ENCODE peak calls at places on chromosomes 3 and 15, in four cellular contexts. I, G, V and C are unnamed samples.

GRCh38 chr3:113832477-113833164 is 6.0 kb upstream of the GRAMD1C start:
- DNase-seq in I (no peak), G (no peak), V (peak; percentile 9), C (no peak)

GRCh38 chr3:141368062-141368924 is at the start of gene ZBTB38:
- DNase-seq in I (peak; percentile 95), G (peak; percentile 91), V (peak; percentile 90), C (no peak)

GRCh38 chr15:90219421-90220141 is 14.2 kb downstream of the CIB1 start:
- DNase-seq in I (no peak), G (peak; percentile 81), V (peak; percentile 76), C (peak; percentile 69)

GRCh38 chr15:80480909-80481308 is 76.7 kb downstream of the ARNT2 start:
- DNase-seq in I (no peak), G (no peak), V (no peak), C (no peak)

GRCh38 chr3:154954750-154955149 is 125.4 kb upstream of the MME start:
- DNase-seq in I (peak; percentile 51), G (peak; percentile 22), V (peak; percentile 32), C (peak; percentile 77)

GRCh38 chr15:64247535-64247905 is 84.7 kb upstream of the PPIB start:
- DNase-seq in I (no peak), G (no peak), V (no peak), C (no peak)

GRCh38 chr15:64851503-64851840 is 9.8 kb downstream of the PLEKHO2 start:
- DNase-seq in I (no peak), G (no peak), V (peak; percentile 32), C (no peak)

GRCh38 chr3:138348107-138348949 is at the start of gene MRAS:
- DNase-seq in I (peak; percentile 57), G (peak; percentile 73), V (peak; percentile 93), C (no peak)

GRCh38 chr3:33980252-33980651 is 181.8 kb downstream of the PDCD6IP start:
- DNase-seq in I (peak; percentile 8), G (no peak), V (peak; percentile 51), C (peak; percentile 42)

GRCh38 chr15:51735611-51736010 is 1.8 kb downstream of the LYSMD2 start:
- DNase-seq in I (no peak), G (no peak), V (no peak), C (no peak)

GRCh38 chr15:64774556-64775523 is 549 bp downstream of the RBPMS2 start:
- DNase-seq in I (no peak), G (peak; percentile 49), V (peak; percentile 76), C (no peak)

GRCh38 chr3:27353221-27353620 is 16.0 kb downstream of the NEK10 start:
- DNase-seq in I (no peak), G (no peak), V (no peak), C (no peak)

GRCh38 chr3:146164071-146164470 is 3.1 kb upstream of the PLOD2 start:
- DNase-seq in I (no peak), G (no peak), V (no peak), C (no peak)

GRCh38 chr15:68256675-68257450 is 20.7 kb upstream of the FEM1B start:
- DNase-seq in I (no peak), G (no peak), V (peak; percentile 94), C (peak; percentile 52)

GRCh38 chr3:53092942-53093341 is 37.3 kb downstream of the RFT1 start:
- DNase-seq in I (no peak), G (no peak), V (no peak), C (no peak)

GRCh38 chr3:41464401-41464800 is 265.1 kb downstream of the CTNNB1 start:
- DNase-seq in I (no peak), G (no peak), V (no peak), C (no peak)

GRCh38 chr3:39882111-39882510 is 72.7 kb downstream of the MYRIP start:
- DNase-seq in I (no peak), G (no peak), V (no peak), C (no peak)

DNA sequence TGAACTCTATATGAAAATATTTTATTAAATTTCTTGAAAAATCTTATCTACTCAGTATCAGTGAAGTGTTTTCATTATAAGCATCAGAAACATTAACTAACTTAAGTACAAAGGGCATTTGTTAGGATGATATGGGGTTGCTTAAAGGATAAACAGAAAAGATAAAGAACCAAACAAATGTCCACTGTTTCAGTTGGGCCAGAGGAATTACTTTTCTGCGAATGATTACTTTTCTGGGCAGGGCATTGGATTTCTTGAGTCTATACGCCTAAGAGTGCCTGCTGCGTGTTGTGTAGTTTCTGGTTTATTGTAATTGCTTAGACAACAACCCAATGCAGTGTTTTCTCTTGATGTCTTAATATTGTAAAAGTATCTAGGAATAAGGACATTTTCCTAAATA is 52.8 kb downstream of the NEO1 start:
- DNase-seq in I (no peak), G (no peak), V (no peak), C (no peak)
- H4K20me1 ChIP-seq in I (no peaks in the 10 kb centered on the region), G (no peaks in the 10 kb centered on the region), V (peaks cover 54% of the 10 kb centered on the region), C (no peaks in the 10 kb centered on the region)

GRCh38 chr3:23241256-23241655 is 38.1 kb downstream of the UBE2E2 start:
- DNase-seq in I (no peak), G (no peak), V (peak; percentile 19), C (no peak)
- H3K79me2 ChIP-seq in I (peaks cover 4% of the 10 kb centered on the region), G (no peaks in the 10 kb centered on the region), V (peaks cover 82% of the 10 kb centered on the region), C (peaks cover 73% of the 10 kb centered on the region)

GRCh38 chr3:127855246-127855645 is 32.9 kb upstream of the MGLL start:
- DNase-seq in I (no peak), G (no peak), V (no peak), C (no peak)

GRCh38 chr3:127859706-127860105 is 37.4 kb upstream of the MGLL start:
- DNase-seq in I (no peak), G (no peak), V (no peak), C (no peak)

GRCh38 chr3:127856801-127857200 is 34.5 kb upstream of the MGLL start:
- DNase-seq in I (no peak), G (no peak), V (no peak), C (no peak)

GRCh38 chr3:127858477-127858876 is 36.2 kb upstream of the MGLL start:
- DNase-seq in I (no peak), G (no peak), V (no peak), C (no peak)

DNA sequence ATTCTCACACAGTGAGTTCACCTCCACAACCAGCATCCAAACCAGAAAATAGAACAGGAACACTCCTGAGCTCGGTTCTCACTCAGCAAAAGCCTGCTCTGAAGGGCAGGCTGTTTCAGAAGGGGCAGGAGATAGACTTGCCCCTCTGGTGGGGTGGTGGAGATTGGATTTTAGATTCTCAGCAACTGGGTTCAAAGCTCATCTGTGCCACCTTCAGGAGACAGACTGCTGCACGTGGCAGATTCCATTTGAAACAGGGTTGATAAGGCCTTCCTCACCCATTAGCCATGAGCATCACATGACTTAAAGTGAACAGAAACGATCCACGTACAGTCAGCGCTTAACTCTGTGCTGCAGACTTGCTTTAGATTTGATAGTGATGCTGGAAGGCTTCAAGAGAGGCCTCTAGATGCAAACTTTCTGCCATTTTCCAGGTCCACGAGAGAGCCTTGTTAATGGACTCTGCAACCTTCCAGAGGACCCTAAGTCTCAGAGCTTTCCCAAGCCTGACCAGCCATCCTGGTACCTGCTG is 35.0 kb upstream of the MGLL start:
- DNase-seq in I (no peak), G (no peak), V (no peak), C (peak; percentile 29)
- TF ChIP-seq CTCF in I (peak; percentile 26), G (no peak), V (peak; percentile 13), C (peak; percentile 43)

DNA sequence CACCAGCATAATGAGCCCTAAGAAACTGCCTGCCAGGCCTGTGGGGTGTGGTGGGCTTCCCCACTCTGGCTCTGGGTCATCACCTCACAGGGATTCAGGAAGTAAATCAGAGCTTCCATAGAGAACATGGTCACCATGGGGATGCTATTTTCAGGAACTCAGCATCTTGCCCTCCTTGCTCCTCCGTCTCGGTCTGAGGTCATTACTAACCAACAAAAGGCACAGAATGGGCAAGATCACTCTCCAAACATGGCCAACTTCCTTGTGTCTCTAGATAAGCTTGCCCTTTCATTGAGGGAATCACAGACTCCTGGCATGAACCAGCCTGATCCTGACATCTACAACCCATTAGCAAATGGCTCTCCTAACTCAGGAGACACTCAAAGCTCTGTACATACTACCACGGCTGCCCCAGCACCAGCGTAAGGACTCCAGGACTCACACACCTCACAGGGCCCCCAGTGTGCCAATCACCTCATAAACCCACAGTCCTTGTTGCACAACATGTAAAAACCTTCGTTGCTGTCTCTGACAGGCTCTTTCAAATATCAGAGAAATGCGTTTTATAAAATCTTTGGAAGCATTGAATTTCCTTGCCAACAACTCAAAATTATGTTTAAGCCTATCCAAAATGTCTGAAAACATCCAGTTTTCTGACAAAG is 7.4 kb downstream of the FYCO1 start:
- DNase-seq in I (no peak), G (no peak), V (no peak), C (no peak)
- H4K20me1 ChIP-seq in I (no peaks in the 10 kb centered on the region), G (peaks cover 27% of the 10 kb centered on the region), V (peaks cover 53% of the 10 kb centered on the region), C (no peaks in the 10 kb centered on the region)

GRCh38 chr15:56732881-56733130 is 503 bp downstream of the ZNF280D start:
- DNase-seq in I (peak; percentile 15), G (no peak), V (no peak), C (no peak)
- H3K79me2 ChIP-seq in I (peaks cover 50% of the 10 kb centered on the region), G (peaks cover 48% of the 10 kb centered on the region), V (no peaks in the 10 kb centered on the region), C (peaks cover 44% of the 10 kb centered on the region)

GRCh38 chr15:73244333-73244732 is 124.4 kb downstream of the HCN4 start:
- DNase-seq in I (peak; percentile 22), G (peak; percentile 28), V (peak; percentile 58), C (peak; percentile 27)
- TF ChIP-seq CTCF in I (peak; percentile 19), G (peak; percentile 49), V (peak; percentile 57), C (peak; percentile 71)

DNA sequence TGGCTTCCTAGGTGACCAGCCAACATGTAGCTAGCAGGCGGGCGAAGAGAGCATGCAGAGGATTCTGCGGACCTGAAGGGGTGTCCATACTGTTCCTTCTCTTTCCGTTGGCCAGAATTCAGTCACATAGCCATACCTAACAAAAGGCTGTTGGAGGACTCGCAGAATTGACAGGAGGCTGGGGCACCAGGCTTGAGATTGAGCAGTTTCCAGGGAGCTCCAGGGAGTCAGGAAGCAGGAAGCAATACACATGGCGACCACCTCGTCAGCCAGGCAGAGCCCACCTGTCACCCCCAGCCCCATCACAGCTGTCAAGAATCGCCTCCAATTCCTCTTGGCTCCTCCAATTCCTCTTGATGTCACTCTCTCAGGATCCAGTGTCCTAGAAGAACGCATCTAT is 13.2 kb upstream of the DNAJA4 start:
- DNase-seq in I (no peak), G (no peak), V (no peak), C (no peak)
- H4K20me1 ChIP-seq in I (no peaks in the 10 kb centered on the region), G (no peaks in the 10 kb centered on the region), V (no peaks in the 10 kb centered on the region), C (no peaks in the 10 kb centered on the region)

DNA sequence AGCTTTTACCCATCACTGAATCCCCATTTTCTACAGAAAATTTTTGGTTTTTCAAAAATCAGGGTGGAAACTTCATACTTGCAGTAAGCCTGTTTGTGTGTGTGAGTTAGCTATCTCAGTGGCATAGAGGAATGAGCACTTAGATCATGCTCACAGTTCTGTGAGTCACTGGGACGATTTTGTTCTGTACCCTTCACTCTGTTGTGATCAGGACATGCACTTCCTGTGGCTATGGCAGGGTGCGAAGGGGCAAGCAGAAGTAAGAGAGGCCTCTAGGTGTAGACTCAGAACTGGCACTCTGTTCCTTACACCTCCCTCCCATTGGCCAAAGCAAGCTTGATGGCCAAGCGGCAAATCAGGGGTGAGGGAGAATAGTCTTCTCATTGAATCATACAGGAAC is 11.6 kb downstream of the NIPA2 start:
- DNase-seq in I (no peak), G (no peak), V (no peak), C (no peak)
- H3K79me2 ChIP-seq in I (peaks cover 82% of the 10 kb centered on the region), G (peaks cover 64% of the 10 kb centered on the region), V (peaks cover 65% of the 10 kb centered on the region), C (peaks cover 78% of the 10 kb centered on the region)